ENCODE peak calls at places on chromosomes 3 and 15, in seven cellular contexts. One of them, this sample, is unnamed. For H3K27me3, the result is how much of the 10 kb centered on the place peaks cover.

GRCh38 chr3:50862221-50862620 is 187.5 kb downstream of the DOCK3 start:
- DNase-seq in ovary: no peak
- DNase-seq in H1: peak
- DNase-seq in transverse colon: no peak
- DNase-seq in esophagus muscularis mucosa: no peak
- DNase-seq in stomach: no peak
- DNase-seq in sigmoid colon: no peak
- DNase-seq in this sample: no peak

GRCh38 chr3:4271834-4272233 is 31.3 kb upstream of the SETMAR start:
- DNase-seq in stomach: no peak
- DNase-seq in esophagus muscularis mucosa: no peak
- DNase-seq in transverse colon: no peak
- DNase-seq in H1: no peak
- DNase-seq in ovary: no peak
- DNase-seq in sigmoid colon: no peak
- DNase-seq in this sample: no peak

GRCh38 chr3:152314677-152315353 is 46.1 kb downstream of the MBNL1 start:
- DNase-seq in transverse colon: no peak
- DNase-seq in esophagus muscularis mucosa: no peak
- DNase-seq in H1: no peak
- DNase-seq in sigmoid colon: no peak
- DNase-seq in ovary: no peak
- DNase-seq in stomach: no peak
- DNase-seq in this sample: no peak

GRCh38 chr3:3815206-3815605 is 16.0 kb downstream of the LRRN1 start:
- DNase-seq in H1: no peak
- DNase-seq in transverse colon: no peak
- DNase-seq in stomach: no peak
- DNase-seq in ovary: no peak
- DNase-seq in esophagus muscularis mucosa: no peak
- DNase-seq in sigmoid colon: no peak
- DNase-seq in this sample: no peak

GRCh38 chr3:53709856-53710674 is 136.2 kb downstream of the CHDH start:
- DNase-seq in H1: peak
- DNase-seq in transverse colon: peak
- DNase-seq in esophagus muscularis mucosa: peak
- DNase-seq in ovary: peak
- DNase-seq in sigmoid colon: peak
- DNase-seq in stomach: peak
- DNase-seq in this sample: peak

GRCh38 chr3:26438325-26438940 is 184.1 kb upstream of the LRRC3B start:
- DNase-seq in transverse colon: no peak
- DNase-seq in sigmoid colon: no peak
- DNase-seq in esophagus muscularis mucosa: peak
- DNase-seq in H1: no peak
- DNase-seq in ovary: no peak
- DNase-seq in stomach: no peak
- DNase-seq in this sample: no peak

GRCh38 chr3:13879946-13880810 is at the start of gene WNT7A:
- DNase-seq in esophagus muscularis mucosa: no peak
- DNase-seq in transverse colon: no peak
- DNase-seq in H1: no peak
- DNase-seq in stomach: no peak
- DNase-seq in sigmoid colon: peak
- DNase-seq in ovary: no peak
- DNase-seq in this sample: peak

GRCh38 chr15:56356616-56357015 is 8.6 kb upstream of the TEX9 start:
- DNase-seq in ovary: no peak
- DNase-seq in esophagus muscularis mucosa: no peak
- DNase-seq in H1: no peak
- DNase-seq in sigmoid colon: no peak
- DNase-seq in transverse colon: no peak
- DNase-seq in stomach: no peak
- DNase-seq in this sample: no peak

GRCh38 chr3:46461971-46462910 is 2.5 kb downstream of the LTF start:
- DNase-seq in sigmoid colon: no peak
- DNase-seq in transverse colon: no peak
- DNase-seq in H1: no peak
- DNase-seq in esophagus muscularis mucosa: no peak
- DNase-seq in stomach: no peak
- DNase-seq in ovary: no peak
- DNase-seq in this sample: peak

GRCh38 chr3:187242435-187242834 is 45.1 kb downstream of the RTP1 start:
- DNase-seq in H1: no peak
- DNase-seq in stomach: no peak
- DNase-seq in ovary: no peak
- DNase-seq in esophagus muscularis mucosa: no peak
- DNase-seq in sigmoid colon: no peak
- DNase-seq in transverse colon: no peak
- DNase-seq in this sample: no peak

GRCh38 chr3:57805674-57806073 is 49.6 kb downstream of the SLMAP start:
- DNase-seq in esophagus muscularis mucosa: no peak
- DNase-seq in sigmoid colon: no peak
- DNase-seq in ovary: no peak
- DNase-seq in H1: peak
- DNase-seq in stomach: no peak
- DNase-seq in transverse colon: no peak
- DNase-seq in this sample: no peak

GRCh38 chr15:58019503-58020376 is 45.8 kb downstream of the ALDH1A2 start:
- DNase-seq in sigmoid colon: no peak
- DNase-seq in esophagus muscularis mucosa: no peak
- DNase-seq in H1: no peak
- DNase-seq in stomach: no peak
- DNase-seq in transverse colon: no peak
- DNase-seq in ovary: no peak
- DNase-seq in this sample: no peak
- TF ChIP-seq EP300 in sigmoid colon: no peak
- TF ChIP-seq EP300 in esophagus muscularis mucosa: no peak
- TF ChIP-seq EP300 in H1: no peak
- TF ChIP-seq EP300 in stomach: no peak
- TF ChIP-seq EP300 in transverse colon: no peak
- TF ChIP-seq EP300 in ovary: no peak
- TF ChIP-seq EP300 in this sample: no peak

DNA sequence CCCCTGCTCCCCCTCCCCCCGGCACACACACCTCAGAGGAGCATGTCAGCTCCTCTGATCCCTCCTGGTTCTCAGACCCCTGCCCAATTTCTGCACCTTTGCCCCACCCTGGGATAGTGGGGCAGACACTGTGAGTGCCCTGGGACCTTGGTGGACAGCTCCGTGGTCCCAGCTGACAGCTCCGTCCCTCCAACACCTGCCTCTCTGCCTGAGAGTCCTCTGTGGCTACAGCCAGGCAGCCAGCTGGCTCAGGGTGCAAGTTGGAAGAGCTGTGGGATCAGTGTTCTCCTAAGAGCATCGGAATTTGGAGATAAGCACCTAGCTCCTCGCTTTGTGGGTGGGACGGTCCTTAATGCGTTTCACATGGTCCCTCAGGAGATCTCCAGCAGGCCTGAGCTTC is 43.7 kb upstream of the PGPEP1L start:
- DNase-seq in ovary: no peak
- DNase-seq in sigmoid colon: no peak
- DNase-seq in esophagus muscularis mucosa: peak
- DNase-seq in H1: no peak
- DNase-seq in stomach: no peak
- DNase-seq in transverse colon: no peak
- DNase-seq in this sample: no peak
- H3K27me3 ChIP-seq in ovary: under half
- H3K27me3 ChIP-seq in sigmoid colon: under half
- H3K27me3 ChIP-seq in esophagus muscularis mucosa: under half
- H3K27me3 ChIP-seq in H1: under half
- H3K27me3 ChIP-seq in stomach: under half
- H3K27me3 ChIP-seq in transverse colon: under half
- H3K27me3 ChIP-seq in this sample: under half

DNA sequence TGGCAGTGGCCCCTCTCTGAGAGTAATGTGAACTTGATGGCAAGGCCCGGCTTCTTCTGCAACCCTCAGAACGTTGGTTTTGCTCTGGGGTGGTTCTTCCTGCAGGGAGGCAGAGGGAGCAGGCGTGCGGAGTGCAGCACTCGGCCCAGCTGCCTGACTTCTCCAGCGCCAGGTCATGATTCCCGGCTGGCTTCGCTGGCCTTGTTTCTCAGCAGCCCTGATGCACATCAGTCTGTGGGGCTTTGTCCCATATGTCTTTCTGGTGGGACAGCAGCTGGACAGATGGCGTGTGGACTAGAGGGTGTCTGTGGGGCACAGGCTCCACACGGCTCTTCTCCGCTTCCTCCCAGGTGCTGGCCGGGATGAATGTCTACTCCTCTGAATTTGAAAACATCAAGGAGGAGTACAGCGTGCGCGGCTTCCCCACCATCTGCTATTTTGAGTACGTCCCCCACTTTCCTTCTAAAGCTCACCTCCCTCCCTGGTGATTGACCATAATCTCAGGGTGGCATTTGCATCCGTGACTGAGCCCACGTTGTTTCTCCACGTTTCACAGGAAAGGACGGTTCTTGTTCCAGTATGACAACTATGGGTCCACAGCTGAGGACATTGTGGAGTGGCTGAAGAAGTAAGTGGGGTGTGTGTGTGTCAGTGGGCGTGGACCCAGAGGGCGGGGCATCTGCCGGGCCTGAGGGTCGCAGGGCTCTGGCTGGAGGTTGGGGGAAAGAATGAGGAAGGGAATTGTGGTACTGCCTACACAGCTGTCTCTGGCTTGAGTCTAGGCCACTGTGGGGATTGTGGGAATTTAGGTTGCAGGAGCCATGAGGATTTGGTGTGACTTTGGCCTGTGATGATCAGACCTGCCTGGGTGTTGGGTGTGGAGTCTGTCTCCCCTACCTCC is 57.1 kb downstream of the PDIA5 start:
- DNase-seq in stomach: no peak
- DNase-seq in H1: no peak
- DNase-seq in sigmoid colon: no peak
- DNase-seq in esophagus muscularis mucosa: no peak
- DNase-seq in transverse colon: no peak
- DNase-seq in ovary: no peak
- DNase-seq in this sample: no peak
- TF ChIP-seq EP300 in stomach: no peak
- TF ChIP-seq EP300 in H1: no peak
- TF ChIP-seq EP300 in sigmoid colon: no peak
- TF ChIP-seq EP300 in esophagus muscularis mucosa: no peak
- TF ChIP-seq EP300 in transverse colon: no peak
- TF ChIP-seq EP300 in ovary: no peak
- TF ChIP-seq EP300 in this sample: no peak

GRCh38 chr15:98838387-98839259 is 169.0 kb downstream of the PGPEP1L start:
- DNase-seq in ovary: no peak
- DNase-seq in stomach: no peak
- DNase-seq in transverse colon: no peak
- DNase-seq in H1: no peak
- DNase-seq in esophagus muscularis mucosa: no peak
- DNase-seq in sigmoid colon: no peak
- DNase-seq in this sample: no peak
- H3K27me3 ChIP-seq in ovary: under half
- H3K27me3 ChIP-seq in stomach: under half
- H3K27me3 ChIP-seq in transverse colon: under half
- H3K27me3 ChIP-seq in H1: under half
- H3K27me3 ChIP-seq in esophagus muscularis mucosa: under half
- H3K27me3 ChIP-seq in sigmoid colon: under half
- H3K27me3 ChIP-seq in this sample: under half

GRCh38 chr15:39454189-39454986 is 126.5 kb upstream of the THBS1 start:
- DNase-seq in stomach: no peak
- DNase-seq in sigmoid colon: no peak
- DNase-seq in transverse colon: no peak
- DNase-seq in esophagus muscularis mucosa: no peak
- DNase-seq in ovary: no peak
- DNase-seq in H1: no peak
- DNase-seq in this sample: no peak

GRCh38 chr15:39456113-39456512 is 124.8 kb upstream of the THBS1 start:
- DNase-seq in transverse colon: no peak
- DNase-seq in H1: no peak
- DNase-seq in esophagus muscularis mucosa: no peak
- DNase-seq in stomach: no peak
- DNase-seq in ovary: no peak
- DNase-seq in sigmoid colon: no peak
- DNase-seq in this sample: no peak

GRCh38 chr15:39451121-39451698 is 129.7 kb upstream of the THBS1 start:
- DNase-seq in transverse colon: peak
- DNase-seq in esophagus muscularis mucosa: no peak
- DNase-seq in sigmoid colon: no peak
- DNase-seq in H1: no peak
- DNase-seq in stomach: no peak
- DNase-seq in ovary: no peak
- DNase-seq in this sample: no peak

GRCh38 chr15:39455502-39455991 is 125.3 kb upstream of the THBS1 start:
- DNase-seq in transverse colon: no peak
- DNase-seq in stomach: no peak
- DNase-seq in sigmoid colon: no peak
- DNase-seq in H1: no peak
- DNase-seq in ovary: no peak
- DNase-seq in esophagus muscularis mucosa: no peak
- DNase-seq in this sample: no peak

DNA sequence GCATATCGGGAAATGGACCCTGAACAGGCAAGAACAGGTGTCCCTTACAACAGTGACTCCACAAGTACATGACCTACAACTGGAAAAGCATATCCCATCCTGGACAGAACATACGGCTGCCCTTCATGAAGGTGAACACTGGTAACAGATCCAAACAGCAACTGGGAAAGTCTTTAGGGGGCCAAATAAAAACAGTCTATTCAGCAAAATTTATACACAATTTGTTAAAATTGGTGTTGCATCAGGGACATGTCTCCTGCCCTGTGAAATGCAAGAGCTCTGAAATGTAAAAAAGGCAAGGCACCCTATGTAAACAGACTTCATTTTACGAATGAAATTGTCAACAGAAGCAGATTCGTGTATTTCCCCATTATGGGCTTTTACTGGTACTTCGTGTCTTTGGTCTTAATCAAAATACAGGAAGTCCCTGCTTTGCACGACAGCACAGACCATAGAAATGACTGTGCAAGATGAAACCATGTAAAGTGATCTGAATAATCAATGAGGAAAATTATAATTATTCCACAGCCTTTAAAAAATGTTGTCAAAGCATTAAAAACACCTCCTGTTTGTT is 127.3 kb upstream of the THBS1 start:
- DNase-seq in H1: no peak
- DNase-seq in esophagus muscularis mucosa: no peak
- DNase-seq in ovary: no peak
- DNase-seq in transverse colon: no peak
- DNase-seq in stomach: no peak
- DNase-seq in sigmoid colon: no peak
- DNase-seq in this sample: no peak
- TF ChIP-seq EP300 in H1: no peak
- TF ChIP-seq EP300 in esophagus muscularis mucosa: peak
- TF ChIP-seq EP300 in ovary: no peak
- TF ChIP-seq EP300 in transverse colon: peak
- TF ChIP-seq EP300 in stomach: no peak
- TF ChIP-seq EP300 in sigmoid colon: peak
- TF ChIP-seq EP300 in this sample: no peak

GRCh38 chr15:81276967-81277366 is 47.0 kb downstream of the STARD5 start:
- DNase-seq in H1: no peak
- DNase-seq in sigmoid colon: no peak
- DNase-seq in transverse colon: no peak
- DNase-seq in esophagus muscularis mucosa: no peak
- DNase-seq in stomach: no peak
- DNase-seq in ovary: no peak
- DNase-seq in this sample: no peak
- H3K27me3 ChIP-seq in H1: under half
- H3K27me3 ChIP-seq in sigmoid colon: under half
- H3K27me3 ChIP-seq in transverse colon: under half
- H3K27me3 ChIP-seq in esophagus muscularis mucosa: under half
- H3K27me3 ChIP-seq in stomach: under half
- H3K27me3 ChIP-seq in ovary: under half
- H3K27me3 ChIP-seq in this sample: under half

This sample was measured in suprapubic skin.